ENCODE peak calls at places on chromosomes 3 and 15, in four cellular contexts. One of them, this sample, is unnamed.
A peak's percentile ranks its signal among the peaks of the same experiment; 100 is the strongest.

GRCh38 chr15:99708563-99708962 is 24.7 kb downstream of the LYSMD4 start:
- DNase-seq in pancreas: peak; percentile 81
- DNase-seq in heart left ventricle: peak; percentile 91
- DNase-seq in HCT116: peak; percentile 79
- DNase-seq in this sample: peak; percentile 77

GRCh38 chr3:84885199-84885882 is 73.4 kb upstream of the CADM2 start:
- DNase-seq in HCT116: no peak
- DNase-seq in heart left ventricle: no peak
- DNase-seq in pancreas: no peak
- DNase-seq in this sample: no peak

GRCh38 chr3:166013073-166013679 is 176.0 kb upstream of the BCHE start:
- DNase-seq in pancreas: no peak
- DNase-seq in HCT116: peak; percentile 23
- DNase-seq in heart left ventricle: no peak
- DNase-seq in this sample: no peak

GRCh38 chr3:169528289-169528688 is 135.2 kb downstream of the MECOM start:
- DNase-seq in heart left ventricle: no peak
- DNase-seq in pancreas: no peak
- DNase-seq in HCT116: no peak
- DNase-seq in this sample: no peak

GRCh38 chr15:98764296-98764695 is 116.0 kb downstream of the IGF1R start:
- DNase-seq in pancreas: no peak
- DNase-seq in heart left ventricle: no peak
- DNase-seq in HCT116: no peak
- DNase-seq in this sample: no peak

GRCh38 chr3:65173841-65174240 is 486.0 kb upstream of the ADAMTS9 start:
- DNase-seq in heart left ventricle: no peak
- DNase-seq in pancreas: no peak
- DNase-seq in HCT116: no peak
- DNase-seq in this sample: no peak

GRCh38 chr15:50698101-50698500 is 11.5 kb upstream of the TRPM7 start:
- DNase-seq in pancreas: no peak
- DNase-seq in HCT116: no peak
- DNase-seq in heart left ventricle: no peak
- DNase-seq in this sample: no peak

GRCh38 chr3:142963266-142964149 is at the start of gene PAQR9:
- DNase-seq in HCT116: no peak
- DNase-seq in heart left ventricle: peak; percentile 47
- DNase-seq in pancreas: peak; percentile 33
- DNase-seq in this sample: peak; percentile 27

GRCh38 chr3:168040624-168041208 is 55.0 kb downstream of the GOLIM4 start:
- DNase-seq in heart left ventricle: no peak
- DNase-seq in pancreas: no peak
- DNase-seq in HCT116: peak; percentile 32
- DNase-seq in this sample: no peak

GRCh38 chr15:61521961-61522360 is 292.9 kb upstream of the RORA start:
- DNase-seq in pancreas: no peak
- DNase-seq in HCT116: no peak
- DNase-seq in heart left ventricle: no peak
- DNase-seq in this sample: no peak

GRCh38 chr3:169871129-169871886 is 1.6 kb upstream of the LRRC31 start:
- DNase-seq in pancreas: no peak
- DNase-seq in heart left ventricle: no peak
- DNase-seq in HCT116: no peak
- DNase-seq in this sample: no peak

GRCh38 chr3:197528190-197528589 is 27.6 kb downstream of the BDH1 start:
- DNase-seq in HCT116: no peak
- DNase-seq in pancreas: no peak
- DNase-seq in heart left ventricle: no peak
- DNase-seq in this sample: no peak

GRCh38 chr3:127218457-127218922 is 25.6 kb downstream of the PRR23E start:
- DNase-seq in heart left ventricle: no peak
- DNase-seq in pancreas: no peak
- DNase-seq in HCT116: no peak
- DNase-seq in this sample: no peak

GRCh38 chr3:168998792-168999191 is 664.7 kb downstream of the MECOM start:
- DNase-seq in heart left ventricle: no peak
- DNase-seq in HCT116: no peak
- DNase-seq in pancreas: no peak
- DNase-seq in this sample: no peak

GRCh38 chr3:96869316-96869715 is 54.9 kb downstream of the EPHA6 start:
- DNase-seq in HCT116: no peak
- DNase-seq in heart left ventricle: no peak
- DNase-seq in pancreas: no peak
- DNase-seq in this sample: no peak

GRCh38 chr3:12353796-12354505 is 65.1 kb downstream of the PPARG start:
- DNase-seq in pancreas: no peak
- DNase-seq in HCT116: no peak
- DNase-seq in heart left ventricle: no peak
- DNase-seq in this sample: no peak

GRCh38 chr15:32872606-32873291 is 154.9 kb downstream of the GREM1 start:
- DNase-seq in HCT116: no peak
- DNase-seq in pancreas: peak; percentile 40
- DNase-seq in heart left ventricle: peak; percentile 69
- DNase-seq in this sample: peak; percentile 39

GRCh38 chr3:48776854-48777253 is 59.8 kb upstream of the IP6K2 start:
- DNase-seq in pancreas: no peak
- DNase-seq in HCT116: no peak
- DNase-seq in heart left ventricle: no peak
- DNase-seq in this sample: no peak

GRCh38 chr15:52368402-52368801 is 72.8 kb upstream of the MYO5C start:
- DNase-seq in HCT116: no peak
- DNase-seq in heart left ventricle: no peak
- DNase-seq in pancreas: no peak
- DNase-seq in this sample: no peak

GRCh38 chr3:64311424-64311920 is 86.2 kb upstream of the PRICKLE2 start:
- DNase-seq in pancreas: no peak
- DNase-seq in HCT116: no peak
- DNase-seq in heart left ventricle: no peak
- DNase-seq in this sample: no peak

DNA sequence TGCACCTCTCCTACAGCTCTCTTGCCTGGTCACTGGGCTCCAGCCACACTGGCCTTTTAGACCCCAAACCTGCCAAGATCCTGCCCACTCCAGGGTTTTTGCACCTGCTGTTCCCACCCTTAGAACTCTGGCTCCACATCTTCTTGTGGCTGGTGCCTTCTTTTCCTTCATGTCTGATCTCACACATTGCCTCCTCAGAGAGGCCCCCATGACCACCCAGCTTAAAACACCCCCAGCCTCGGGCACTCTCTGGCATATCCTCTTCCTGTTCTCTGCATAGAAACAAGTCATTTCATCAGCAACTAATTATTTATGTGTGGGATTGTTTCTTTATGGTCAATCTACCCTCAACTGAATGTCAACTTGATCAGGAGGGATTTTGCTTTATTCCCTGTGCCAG is 14.0 kb upstream of the AMOTL2 start:
- DNase-seq in heart left ventricle: no peak
- DNase-seq in pancreas: no peak
- DNase-seq in HCT116: no peak
- DNase-seq in this sample: no peak
- H3K4me3 ChIP-seq in heart left ventricle: no peak overlapping the region
- H3K4me3 ChIP-seq in pancreas: no peak overlapping the region
- H3K4me3 ChIP-seq in HCT116: no peak overlapping the region
- H3K4me3 ChIP-seq in this sample: no peak overlapping the region

GRCh38 chr3:194606163-194606562 is 27.1 kb downstream of the TMEM44 start:
- DNase-seq in HCT116: no peak
- DNase-seq in pancreas: no peak
- DNase-seq in heart left ventricle: no peak
- DNase-seq in this sample: no peak

GRCh38 chr3:194604837-194605236 is 28.4 kb downstream of the TMEM44 start:
- DNase-seq in heart left ventricle: no peak
- DNase-seq in pancreas: no peak
- DNase-seq in HCT116: no peak
- DNase-seq in this sample: no peak

GRCh38 chr3:194604126-194604525 is 29.1 kb downstream of the TMEM44 start:
- DNase-seq in heart left ventricle: no peak
- DNase-seq in pancreas: no peak
- DNase-seq in HCT116: no peak
- DNase-seq in this sample: no peak

GRCh38 chr3:194598771-194599557 is 34.3 kb downstream of the TMEM44 start:
- DNase-seq in pancreas: no peak
- DNase-seq in HCT116: no peak
- DNase-seq in heart left ventricle: peak; percentile 57
- DNase-seq in this sample: no peak

GRCh38 chr3:194602580-194603300 is 30.5 kb downstream of the TMEM44 start:
- DNase-seq in heart left ventricle: no peak
- DNase-seq in pancreas: no peak
- DNase-seq in HCT116: no peak
- DNase-seq in this sample: no peak
- TF ChIP-seq CTCF in heart left ventricle: no peak
- TF ChIP-seq CTCF in pancreas: no peak
- TF ChIP-seq CTCF in HCT116: no peak
- TF ChIP-seq CTCF in this sample: no peak

GRCh38 chr15:40064231-40064894 is 25.4 kb upstream of the SRP14 start:
- DNase-seq in HCT116: no peak
- DNase-seq in heart left ventricle: no peak
- DNase-seq in pancreas: no peak
- DNase-seq in this sample: no peak

GRCh38 chr15:40062816-40063562 is 24.0 kb upstream of the SRP14 start:
- DNase-seq in pancreas: no peak
- DNase-seq in HCT116: no peak
- DNase-seq in heart left ventricle: no peak
- DNase-seq in this sample: no peak

GRCh38 chr15:40066531-40066930 is 27.6 kb upstream of the SRP14 start:
- DNase-seq in pancreas: no peak
- DNase-seq in HCT116: no peak
- DNase-seq in heart left ventricle: no peak
- DNase-seq in this sample: no peak

GRCh38 chr15:40063563-40064011 is 24.6 kb upstream of the SRP14 start:
- DNase-seq in pancreas: no peak
- DNase-seq in HCT116: no peak
- DNase-seq in heart left ventricle: peak; percentile 60
- DNase-seq in this sample: no peak

DNA sequence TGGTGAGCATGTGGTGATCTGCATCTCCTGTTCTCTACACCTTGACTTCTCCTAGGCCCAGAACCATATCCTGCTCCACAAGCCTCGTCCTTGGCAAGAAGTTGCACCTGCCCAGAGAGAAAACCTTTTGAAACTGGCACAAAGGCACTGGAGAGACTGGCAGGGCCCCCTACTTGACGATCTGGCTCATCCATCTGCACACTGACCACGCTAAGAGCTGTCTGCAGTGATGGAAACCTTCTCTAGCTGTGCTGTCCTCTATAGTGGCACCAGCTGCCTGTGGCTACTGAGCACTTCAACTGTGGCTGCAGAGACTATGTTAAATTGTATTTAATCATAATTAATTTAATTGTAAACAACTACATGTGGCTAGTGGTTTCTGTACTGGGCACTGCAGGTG is 26.2 kb upstream of the SRP14 start:
- DNase-seq in heart left ventricle: no peak
- DNase-seq in HCT116: no peak
- DNase-seq in pancreas: no peak
- DNase-seq in this sample: no peak
- H3K27ac ChIP-seq in heart left ventricle: no peak overlapping the region
- H3K27ac ChIP-seq in HCT116: no peak overlapping the region
- H3K27ac ChIP-seq in pancreas: no peak overlapping the region
- H3K27ac ChIP-seq in this sample: no peak overlapping the region

DNA sequence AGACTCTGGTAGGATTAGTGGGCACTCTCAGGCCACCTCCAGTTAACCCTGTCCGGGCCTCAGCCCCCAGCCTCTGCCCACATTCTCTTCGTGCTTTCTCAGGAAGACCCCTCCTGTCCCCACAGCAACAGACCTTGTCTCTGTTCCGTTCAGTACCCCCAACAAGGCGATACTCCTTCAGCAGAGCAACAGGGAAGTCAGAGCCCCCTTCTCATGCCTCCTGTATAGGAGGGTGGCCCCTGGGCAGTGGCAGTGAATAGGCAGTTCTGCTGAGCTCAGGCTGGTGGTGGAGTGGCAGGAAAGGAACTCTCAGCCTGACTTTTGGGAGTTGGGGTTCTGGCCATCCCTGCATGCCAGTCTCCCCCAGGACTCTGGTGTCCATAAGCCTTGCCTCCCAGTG is 513 bp downstream of the SEMA3B start:
- DNase-seq in HCT116: no peak
- DNase-seq in pancreas: no peak
- DNase-seq in heart left ventricle: no peak
- DNase-seq in this sample: no peak
- H3K4me3 ChIP-seq in HCT116: peak overlapping the region; percentile 53
- H3K4me3 ChIP-seq in pancreas: peak overlapping the region; percentile 49
- H3K4me3 ChIP-seq in heart left ventricle: peak overlapping the region; percentile 71
- H3K4me3 ChIP-seq in this sample: peak overlapping the region; percentile 70

GRCh38 chr3:159640220-159640619 is 348.4 kb upstream of the IL12A start:
- DNase-seq in heart left ventricle: no peak
- DNase-seq in pancreas: no peak
- DNase-seq in HCT116: no peak
- DNase-seq in this sample: no peak

GRCh38 chr3:159643406-159643805 is 345.2 kb upstream of the IL12A start:
- DNase-seq in heart left ventricle: no peak
- DNase-seq in pancreas: no peak
- DNase-seq in HCT116: no peak
- DNase-seq in this sample: no peak

GRCh38 chr3:159649951-159650350 is 338.7 kb upstream of the IL12A start:
- DNase-seq in heart left ventricle: no peak
- DNase-seq in pancreas: no peak
- DNase-seq in HCT116: no peak
- DNase-seq in this sample: no peak

GRCh38 chr3:159650751-159651150 is 337.9 kb upstream of the IL12A start:
- DNase-seq in pancreas: no peak
- DNase-seq in HCT116: no peak
- DNase-seq in heart left ventricle: no peak
- DNase-seq in this sample: no peak

DNA sequence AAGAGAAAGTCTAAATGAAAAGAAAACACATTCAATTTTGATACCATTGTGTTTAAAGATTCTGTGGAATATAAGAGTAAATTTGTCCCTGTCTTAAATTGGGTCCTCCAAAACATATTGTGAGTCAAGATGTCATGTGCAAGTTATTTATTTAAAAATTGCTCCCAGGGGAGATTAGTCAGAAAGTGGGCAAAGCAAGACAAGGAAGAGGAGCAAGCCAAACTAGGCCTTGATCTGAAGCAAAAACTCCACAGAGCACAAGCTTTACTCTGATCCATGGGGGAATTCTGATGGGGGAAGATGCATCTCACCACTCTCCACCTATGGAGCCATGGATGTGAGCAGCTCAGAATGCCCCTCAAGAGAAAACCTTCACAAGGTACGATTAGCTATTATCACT is 342.8 kb upstream of the IL12A start:
- DNase-seq in heart left ventricle: no peak
- DNase-seq in pancreas: no peak
- DNase-seq in HCT116: no peak
- DNase-seq in this sample: no peak
- TF ChIP-seq CTCF in heart left ventricle: no peak
- TF ChIP-seq CTCF in pancreas: no peak
- TF ChIP-seq CTCF in HCT116: no peak
- TF ChIP-seq CTCF in this sample: no peak

GRCh38 chr3:51684971-51685751 is 14.1 kb downstream of the TEX264 start:
- DNase-seq in HCT116: no peak
- DNase-seq in pancreas: no peak
- DNase-seq in heart left ventricle: peak; percentile 54
- DNase-seq in this sample: no peak
- H3K27ac ChIP-seq in HCT116: no peak overlapping the region
- H3K27ac ChIP-seq in pancreas: no peak overlapping the region
- H3K27ac ChIP-seq in heart left ventricle: peak overlapping the region; percentile 87
- H3K27ac ChIP-seq in this sample: peak overlapping the region; percentile 89